ENCODE peak calls at places on chromosomes 13 and 19, in nine cellular contexts. R, H, N, V, J, L, G, Q and O are unnamed samples.

GRCh38 chr19:33805840-33806433 is 9.3 kb downstream of the KCTD15 start:
- DNase-seq in R (no peak), H (no peak), N (no peak), V (no peak), J (no peak), L (no peak), G (no peak), Q (peak; percentile 47), O (no peak)

GRCh38 chr13:27203854-27204253 is 32.2 kb upstream of the USP12 start:
- DNase-seq in R (no peak), H (no peak), N (no peak), V (no peak), J (no peak), L (no peak), G (no peak), Q (no peak), O (no peak)

GRCh38 chr19:35348909-35349611 is 1.4 kb downstream of the FFAR1 start:
- DNase-seq in R (no peak), H (no peak), N (no peak), V (no peak), J (peak; percentile 62), L (peak; percentile 38), G (no peak), Q (peak; percentile 70), O (no peak)

GRCh38 chr13:45352031-45352430 is 11.0 kb upstream of the TPT1 start:
- DNase-seq in R (no peak), H (peak; percentile 52), N (no peak), V (no peak), J (no peak), L (no peak), G (no peak), Q (no peak), O (no peak)

GRCh38 chr13:24997367-24997967 is 98.5 kb upstream of the PABPC3 start:
- DNase-seq in R (no peak), H (no peak), N (no peak), V (peak; percentile 44), J (peak; percentile 54), L (no peak), G (peak; percentile 43), Q (peak; percentile 47), O (no peak)

GRCh38 chr13:99014391-99014988 is 36.6 kb upstream of the DOCK9 start:
- DNase-seq in R (no peak), H (no peak), N (no peak), V (no peak), J (no peak), L (no peak), G (no peak), Q (no peak), O (no peak)

GRCh38 chr13:110616103-110617101 is 1.1 kb downstream of the NAXD start:
- DNase-seq in R (no peak), H (peak; percentile 71), N (peak; percentile 25), V (peak; percentile 45), J (peak; percentile 67), L (no peak), G (peak; percentile 52), Q (peak; percentile 53), O (no peak)

GRCh38 chr13:41973247-41973741 is 12.4 kb upstream of the VWA8 start:
- DNase-seq in R (no peak), H (no peak), N (no peak), V (no peak), J (no peak), L (no peak), G (no peak), Q (peak; percentile 27), O (no peak)

GRCh38 chr19:2084993-2085720 is 11.0 kb downstream of the MOB3A start:
- DNase-seq in R (no peak), H (no peak), N (peak; percentile 96), V (no peak), J (peak; percentile 52), L (no peak), G (peak; percentile 98), Q (no peak), O (peak; percentile 94)

GRCh38 chr19:10270180-10270615 is 722 bp upstream of the ICAM1 start:
- DNase-seq in R (peak; percentile 19), H (no peak), N (peak; percentile 80), V (no peak), J (peak; percentile 52), L (peak; percentile 85), G (peak; percentile 87), Q (peak; percentile 77), O (peak; percentile 65)

GRCh38 chr13:50531917-50532899 is 311.3 kb downstream of the DLEU7 start:
- DNase-seq in R (no peak), H (no peak), N (no peak), V (peak; percentile 29), J (no peak), L (no peak), G (no peak), Q (no peak), O (no peak)

GRCh38 chr19:33462112-33462726 is 59.4 kb downstream of the PEPD start:
- DNase-seq in R (no peak), H (no peak), N (no peak), V (no peak), J (no peak), L (peak; percentile 22), G (no peak), Q (peak; percentile 49), O (no peak)

GRCh38 chr13:108594153-108594552 is 35.3 kb upstream of the MYO16 start:
- DNase-seq in R (no peak), H (no peak), N (no peak), V (no peak), J (no peak), L (no peak), G (no peak), Q (no peak), O (no peak)

GRCh38 chr19:3699071-3699740 is 1.1 kb downstream of the PIP5K1C start:
- DNase-seq in R (peak; percentile 24), H (no peak), N (no peak), V (no peak), J (peak; percentile 58), L (no peak), G (peak; percentile 44), Q (peak; percentile 73), O (no peak)

GRCh38 chr13:57250472-57250871 is 83.5 kb downstream of the PRR20E start:
- DNase-seq in R (no peak), H (no peak), N (no peak), V (no peak), J (no peak), L (no peak), G (no peak), Q (no peak), O (no peak)

GRCh38 chr13:62185631-62186256 is 770.1 kb upstream of the PCDH20 start:
- DNase-seq in R (no peak), H (no peak), N (no peak), V (no peak), J (no peak), L (no peak), G (no peak), Q (peak; percentile 27), O (no peak)

GRCh38 chr13:61960981-61961380 is 545.3 kb upstream of the PCDH20 start:
- DNase-seq in R (no peak), H (no peak), N (no peak), V (no peak), J (no peak), L (no peak), G (no peak), Q (no peak), O (no peak)

GRCh38 chr19:46660008-46660517 is 919 bp downstream of the DACT3 start:
- DNase-seq in R (peak; percentile 31), H (no peak), N (no peak), V (no peak), J (no peak), L (no peak), G (peak; percentile 24), Q (peak; percentile 77), O (no peak)

GRCh38 chr13:33150146-33150545 is 133.9 kb downstream of the KL start:
- DNase-seq in R (no peak), H (no peak), N (no peak), V (peak; percentile 80), J (no peak), L (no peak), G (no peak), Q (no peak), O (no peak)

GRCh38 chr19:38265213-38265861 is 964 bp downstream of the SPINT2 start:
- DNase-seq in R (no peak), H (peak; percentile 49), N (no peak), V (no peak), J (peak; percentile 54), L (no peak), G (peak; percentile 38), Q (peak; percentile 61), O (no peak)